ENCODE peak calls at places on chromosome 15, in five cellular contexts. K is AG09309, C is spleen, A is CD14-positive monocyte, W is left ventricle myocardium inferior. R is an unnamed sample.

GRCh38 chr15:38226867-38227266 is 25.8 kb upstream of the SPRED1 start:
- DNase-seq in K (peak; percentile 33), C (no peak), A (no peak), W (no peak), R (no peak)

GRCh38 chr15:62605292-62605691 is 437.3 kb upstream of the TPM1 start:
- DNase-seq in K (no peak), C (no peak), A (no peak), W (no peak), R (no peak)

GRCh38 chr15:87354661-87355410 is 901.7 kb downstream of the NTRK3 start:
- DNase-seq in K (peak; percentile 52), C (no peak), A (no peak), W (no peak), R (no peak)

GRCh38 chr15:90154861-90155626 is 46.1 kb upstream of the SEMA4B start:
- DNase-seq in K (peak; percentile 62), C (no peak), A (no peak), W (no peak), R (no peak)

GRCh38 chr15:101070502-101071273 is 151.5 kb downstream of the LRRK1 start:
- DNase-seq in K (peak; percentile 80), C (peak; percentile 41), A (no peak), W (no peak), R (no peak)

GRCh38 chr15:85865070-85865684 is 70.5 kb upstream of the KLHL25 start:
- DNase-seq in K (no peak), C (no peak), A (no peak), W (no peak), R (no peak)

GRCh38 chr15:63371297-63371918 is 10.2 kb downstream of the CA12 start:
- DNase-seq in K (peak; percentile 81), C (no peak), A (no peak), W (no peak), R (no peak)

GRCh38 chr15:90217671-90218394 is 15.9 kb downstream of the CIB1 start:
- DNase-seq in K (no peak), C (no peak), A (no peak), W (no peak), R (no peak)

GRCh38 chr15:53665930-53666329 is 93.5 kb downstream of the WDR72 start:
- DNase-seq in K (no peak), C (no peak), A (no peak), W (no peak), R (no peak)

GRCh38 chr15:20358066-20358780 is 183.4 kb downstream of the GOLGA6L6 start:
- DNase-seq in K (no peak), C (peak; percentile 87), A (peak; percentile 60), W (no peak), R (peak; percentile 100)

GRCh38 chr15:35141743-35142356 is 56.8 kb upstream of the NANOGP8 start:
- DNase-seq in K (peak; percentile 72), C (no peak), A (no peak), W (no peak), R (no peak)

GRCh38 chr15:98734472-98735284 is 86.3 kb downstream of the IGF1R start:
- DNase-seq in K (no peak), C (no peak), A (no peak), W (no peak), R (no peak)

GRCh38 chr15:80957976-80958375 is 31.6 kb downstream of the MESD start:
- DNase-seq in K (no peak), C (no peak), A (no peak), W (no peak), R (no peak)

GRCh38 chr15:48682949-48683651 is 37.6 kb upstream of the FBN1 start:
- DNase-seq in K (no peak), C (no peak), A (no peak), W (peak; percentile 64), R (no peak)

GRCh38 chr15:85108136-85108535 is 126.5 kb downstream of the PDE8A start:
- DNase-seq in K (no peak), C (no peak), A (no peak), W (no peak), R (no peak)

GRCh38 chr15:95326689-95327525 is 1003.6 kb upstream of the NR2F2 start:
- DNase-seq in K (no peak), C (peak; percentile 77), A (no peak), W (no peak), R (no peak)

GRCh38 chr15:64536244-64536836 is 76.0 kb downstream of the ZNF609 start:
- DNase-seq in K (peak; percentile 40), C (no peak), A (no peak), W (no peak), R (no peak)

DNA sequence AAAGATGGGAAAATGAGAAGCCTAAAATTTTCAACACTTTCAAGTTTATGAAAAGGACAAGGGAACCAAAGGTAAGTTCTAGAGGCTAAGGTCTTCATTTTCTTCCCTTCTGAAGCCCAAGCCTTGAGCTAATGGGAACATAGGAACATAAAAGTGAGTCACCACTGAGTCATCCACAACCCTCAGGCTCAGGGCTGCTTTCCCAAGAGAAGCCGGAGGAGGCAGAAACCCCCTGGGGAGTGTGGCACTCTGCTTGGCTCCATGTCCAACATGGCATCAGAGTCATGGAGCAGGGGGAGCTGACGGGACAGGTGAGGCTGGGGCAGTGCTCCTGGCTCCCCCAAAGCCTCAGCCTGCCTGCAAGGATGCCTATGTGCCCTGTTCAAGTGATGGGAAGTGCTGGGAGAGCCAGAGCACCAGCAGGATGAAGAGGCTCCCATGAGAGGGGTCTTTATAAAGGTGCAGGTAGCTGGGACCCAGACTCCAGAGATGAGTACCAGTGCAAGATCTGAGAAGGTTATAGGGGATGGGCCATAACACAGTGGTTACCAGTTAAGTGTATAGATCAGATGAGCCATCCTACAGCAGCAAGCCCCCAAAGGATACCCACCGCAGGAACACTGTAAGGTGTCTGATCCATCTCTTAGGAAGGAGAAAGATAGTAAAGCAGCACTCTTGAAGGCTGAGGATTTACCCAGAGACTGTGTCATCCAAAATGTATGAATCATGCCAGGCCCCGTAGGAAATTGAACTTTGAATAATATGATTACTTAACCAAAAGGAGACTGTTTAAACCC is 31.8 kb upstream of the RYR3 start:
- DNase-seq in K (peak; percentile 75), C (no peak), A (no peak), W (no peak), R (no peak)
- TF ChIP-seq CTCF in K (peak; percentile 39), C (no peak), A (no peak), W (no peak), R (peak; percentile 41)

GRCh38 chr15:26854435-26854834 is 12.4 kb upstream of the GABRA5 start:
- DNase-seq in K (no peak), C (no peak), A (no peak), W (no peak), R (no peak)

GRCh38 chr15:26848498-26848897 is 18.4 kb upstream of the GABRA5 start:
- DNase-seq in K (no peak), C (no peak), A (no peak), W (no peak), R (no peak)

DNA sequence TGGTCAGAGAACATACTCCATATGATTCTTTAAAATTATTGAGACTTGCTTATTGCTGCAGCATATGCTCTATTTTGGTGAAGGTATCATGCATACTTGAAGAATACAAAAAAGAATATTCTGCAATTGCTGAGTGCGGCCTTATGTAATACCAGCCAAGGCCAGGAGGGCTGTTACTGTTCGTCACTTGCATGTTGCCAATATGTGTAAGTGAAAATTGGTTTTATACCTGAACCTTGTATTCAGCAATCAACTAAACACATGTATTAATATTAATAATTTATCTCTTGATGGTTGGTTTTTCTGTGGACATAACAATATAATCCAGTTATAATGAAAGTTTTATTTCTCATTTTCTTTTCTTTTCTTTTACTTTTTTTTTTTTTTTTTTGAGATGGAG is 13.9 kb upstream of the GABRA5 start:
- DNase-seq in K (no peak), C (no peak), A (no peak), W (no peak), R (no peak)
- TF ChIP-seq CTCF in K (no peak), C (no peak), A (no peak), W (no peak), R (no peak)

GRCh38 chr15:52078876-52079700 is 33.5 kb downstream of the BCL2L10 start:
- DNase-seq in K (no peak), C (peak; percentile 93), A (peak; percentile 81), W (peak; percentile 81), R (no peak)

GRCh38 chr15:52078197-52078875 is 34.2 kb downstream of the BCL2L10 start:
- DNase-seq in K (no peak), C (no peak), A (no peak), W (no peak), R (no peak)

GRCh38 chr15:52080993-52081392 is 31.6 kb downstream of the BCL2L10 start:
- DNase-seq in K (no peak), C (no peak), A (no peak), W (no peak), R (no peak)

GRCh38 chr15:52080031-52080430 is 32.5 kb downstream of the BCL2L10 start:
- DNase-seq in K (no peak), C (no peak), A (no peak), W (no peak), R (no peak)

DNA sequence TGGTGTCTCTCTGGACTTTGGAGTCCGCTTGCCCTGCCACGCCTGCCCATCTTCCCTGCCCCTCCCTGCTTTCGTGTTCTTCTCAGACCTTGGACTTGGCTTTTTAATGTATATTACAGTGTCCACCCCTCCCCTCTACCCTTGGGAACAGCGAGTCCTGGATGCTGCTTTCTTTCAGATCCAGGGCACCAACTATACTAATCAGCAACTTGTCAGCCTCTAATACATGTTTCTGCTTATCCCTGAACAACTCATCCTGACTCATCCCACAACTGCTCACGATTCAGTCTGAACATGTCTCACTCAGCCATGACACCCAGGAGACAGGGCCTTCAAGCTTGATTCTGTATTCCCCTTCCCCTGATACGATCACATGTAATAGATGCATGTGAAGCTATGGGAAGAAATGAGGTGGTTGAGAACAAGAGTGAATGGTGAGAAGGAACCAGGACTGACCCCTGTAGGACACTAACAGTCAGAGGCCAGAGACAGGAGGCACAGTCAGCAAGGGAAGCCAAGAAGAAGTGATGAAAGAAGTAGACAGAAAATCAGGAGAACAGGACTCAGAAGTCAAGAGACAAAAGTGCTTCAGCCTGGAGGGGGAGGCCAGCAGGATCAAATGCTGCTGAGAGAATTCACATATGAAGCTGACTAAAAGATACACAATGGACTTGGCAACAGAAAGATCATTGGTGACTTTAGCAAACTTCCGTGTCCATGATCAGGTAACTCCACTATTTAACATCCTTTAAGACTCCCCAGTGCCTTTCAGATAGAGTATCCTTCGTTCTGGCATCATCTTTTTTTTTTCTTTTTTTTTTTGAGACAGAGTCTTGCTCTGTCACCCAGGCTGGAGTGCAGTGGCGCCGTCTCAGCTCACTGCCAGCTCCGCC is 35.4 kb downstream of the BCL2L10 start:
- DNase-seq in K (no peak), C (no peak), A (peak; percentile 49), W (no peak), R (no peak)
- TF ChIP-seq CTCF in K (peak; percentile 15), C (no peak), A (no peak), W (no peak), R (peak; percentile 19)

DNA sequence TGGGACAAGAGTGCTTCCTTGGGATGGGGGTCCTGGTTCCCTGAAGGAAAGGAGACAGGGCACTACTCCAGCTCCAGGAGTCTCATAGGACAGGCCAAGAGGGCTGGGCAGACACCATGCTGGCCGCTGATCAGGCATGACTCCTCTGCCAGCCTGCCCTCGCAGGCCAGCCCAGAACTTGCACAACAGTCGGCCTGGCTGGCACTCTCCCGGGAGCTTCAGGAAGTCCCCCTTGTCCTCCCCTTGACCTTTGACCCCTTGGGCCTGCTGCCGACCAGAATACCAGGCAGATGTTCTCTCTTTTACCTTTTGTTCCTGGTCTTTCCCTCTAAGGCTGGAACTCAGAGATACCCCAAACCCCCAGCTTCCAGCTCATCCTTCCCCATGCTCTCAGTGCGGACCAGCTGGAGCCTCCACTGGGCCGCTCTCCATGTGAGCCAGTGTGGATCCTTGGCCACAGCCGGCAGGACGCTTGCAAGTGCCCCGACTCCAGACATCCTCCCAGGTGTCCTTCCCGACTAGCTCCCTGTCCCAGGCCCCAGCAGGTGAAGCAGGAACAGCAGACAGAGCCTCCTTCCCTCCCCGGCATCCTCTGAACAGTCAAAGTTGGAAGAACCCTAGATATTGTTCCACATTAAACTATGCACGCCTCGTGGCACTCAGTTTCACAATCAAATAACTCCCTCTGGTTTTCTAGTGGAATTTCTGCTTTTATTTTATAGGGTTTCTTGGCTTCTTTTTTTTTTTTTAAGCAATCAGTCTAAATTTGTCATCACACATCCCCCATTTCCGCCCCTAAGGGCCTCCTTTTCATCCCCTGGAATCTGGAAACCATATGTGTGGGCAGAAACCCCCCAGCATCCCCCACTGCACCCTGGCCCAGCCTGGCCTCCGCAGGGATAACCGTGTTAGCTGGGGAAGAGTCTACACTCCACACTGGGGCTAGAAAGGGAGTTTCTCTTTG is 15.7 kb downstream of the VPS18 start:
- DNase-seq in K (peak; percentile 58), C (peak; percentile 75), A (peak; percentile 73), W (no peak), R (no peak)
- TF ChIP-seq CTCF in K (no peak), C (no peak), A (no peak), W (no peak), R (no peak)

R was measured in chondrocyte.